ENCODE peak calls at places on chromosomes 2 and 18, in four cellular contexts. I is K562, Z is HepG2, G is GM12878. C is an unnamed sample.

GRCh38 chr18:76592981-76593381 is 97.9 kb upstream of the ZNF516 start:
- DNase-seq in I (no peak), Z (no peak), G (no peak), C (no peak)

GRCh38 chr2:202009019-202009481 is 24.6 kb upstream of the FZD7 start:
- DNase-seq in I (no peak), Z (no peak), G (no peak), C (no peak)

GRCh38 chr2:85945576-85945975 is 56.8 kb upstream of the ST3GAL5 start:
- DNase-seq in I (no peak), Z (no peak), G (no peak), C (no peak)

GRCh38 chr2:39227628-39228412 is 15.9 kb downstream of the CDKL4 start:
- DNase-seq in I (peak; percentile 78), Z (peak; percentile 73), G (peak; percentile 28), C (peak; percentile 75)

GRCh38 chr2:218773881-218774280 is 8.1 kb upstream of the CYP27A1 start:
- DNase-seq in I (no peak), Z (no peak), G (no peak), C (no peak)

GRCh38 chr2:224938670-224939309 is 103.5 kb downstream of the DOCK10 start:
- DNase-seq in I (no peak), Z (no peak), G (no peak), C (no peak)

GRCh38 chr2:217184242-217184641 is 324.4 kb upstream of the TNP1 start:
- DNase-seq in I (no peak), Z (no peak), G (no peak), C (no peak)

GRCh38 chr18:2538236-2538635 is 33.1 kb downstream of the METTL4 start:
- DNase-seq in I (no peak), Z (no peak), G (no peak), C (no peak)

GRCh38 chr2:109189751-109190150 is 60.7 kb downstream of the SH3RF3 start:
- DNase-seq in I (no peak), Z (no peak), G (no peak), C (no peak)

GRCh38 chr2:54668711-54669110 is 54.8 kb upstream of the EML6 start:
- DNase-seq in I (no peak), Z (peak; percentile 23), G (no peak), C (no peak)

GRCh38 chr2:47300609-47301276 is 102.2 kb upstream of the MSH2 start:
- DNase-seq in I (no peak), Z (no peak), G (peak; percentile 64), C (no peak)

GRCh38 chr2:188894028-188894427 is 80.1 kb upstream of the COL3A1 start:
- DNase-seq in I (no peak), Z (no peak), G (no peak), C (no peak)
- TF ChIP-seq FOXK2 in I (no peak), Z (no peak), G (no peak), C (no peak)

DNA sequence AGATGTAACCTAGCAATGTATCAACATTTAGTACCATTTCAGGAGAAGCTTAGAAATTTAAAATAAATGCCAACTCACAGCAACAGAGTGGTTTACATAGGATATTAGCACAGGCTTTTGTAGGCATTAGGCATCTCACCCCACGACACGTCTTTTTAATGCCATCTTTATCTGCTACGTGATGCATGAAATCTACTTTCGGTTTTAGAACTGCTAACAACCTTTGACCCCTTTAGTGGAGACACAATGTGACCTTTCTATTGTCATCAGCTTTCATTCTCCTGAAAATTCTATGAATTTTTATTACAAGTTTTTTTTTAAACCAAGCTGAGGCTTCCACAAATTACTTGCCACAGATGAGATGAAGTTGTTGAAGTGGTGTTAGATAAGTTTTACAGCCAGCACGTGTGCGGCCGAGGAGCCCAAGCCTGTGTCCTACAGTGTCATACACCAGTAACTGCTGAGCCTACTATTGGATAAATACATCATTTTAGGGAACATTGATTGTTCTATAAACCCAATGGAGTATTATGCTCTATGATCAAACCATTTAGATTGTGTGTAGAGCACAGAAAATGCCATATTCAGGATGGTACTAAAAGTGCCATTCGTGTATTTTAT is 151.7 kb downstream of the PTGR3 start:
- DNase-seq in I (no peak), Z (no peak), G (no peak), C (no peak)
- TF ChIP-seq FOXK2 in I (no peak), Z (no peak), G (no peak), C (no peak)

GRCh38 chr2:222381556-222381955 is 42.8 kb upstream of the SGPP2 start:
- DNase-seq in I (no peak), Z (no peak), G (no peak), C (no peak)
- TF ChIP-seq FOXK2 in I (no peak), Z (no peak), G (no peak), C (no peak)

DNA sequence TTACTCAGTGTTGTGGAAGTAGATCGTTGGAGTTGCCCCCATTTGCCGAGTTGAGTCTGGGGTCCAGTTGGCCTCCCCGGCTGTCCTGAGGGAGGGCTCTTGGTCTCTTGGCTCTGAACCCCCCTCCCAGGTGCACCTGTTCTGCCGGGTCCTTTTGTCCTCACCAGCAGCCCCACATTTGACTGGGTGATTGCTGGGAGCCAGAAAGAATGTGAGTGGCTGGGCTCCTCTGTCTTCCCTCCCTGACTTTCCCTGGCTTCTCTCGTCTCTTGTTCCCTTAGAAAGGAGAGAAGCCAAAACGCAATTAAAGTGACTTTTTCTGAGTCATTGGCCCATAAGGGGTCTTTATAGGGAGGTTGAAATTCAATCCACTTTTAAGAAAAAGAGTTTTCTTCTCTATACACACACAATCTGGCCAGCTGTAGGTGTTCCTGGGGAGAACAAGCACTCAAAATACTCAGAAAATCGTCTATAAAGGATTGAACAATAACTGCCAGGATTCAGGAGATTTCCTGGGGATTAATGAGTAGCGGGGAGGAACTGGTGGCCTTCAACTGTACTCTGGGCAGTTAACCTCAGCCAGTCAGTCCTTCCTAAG is 131.0 kb downstream of the TMEM182 start:
- DNase-seq in I (no peak), Z (no peak), G (no peak), C (no peak)
- TF ChIP-seq FOXK2 in I (no peak), Z (no peak), G (no peak), C (no peak)